ENCODE peak calls at places on chromosomes 6 and 20, in seven cellular contexts. P is tibial artery, H is CD14-positive monocyte, K is foreskin fibroblast, D is lower lobe of right lung, J is fibroblast of the aortic adventitia, F is lung. X is an unnamed sample.

GRCh38 chr6:152329640-152330202 is 307.4 kb downstream of the SYNE1 start:
- DNase-seq in P (no peak), K (no peak), J (no peak), H (no peak), F (no peak), D (no peak), X (no peak)

GRCh38 chr6:43666181-43666920 is 21.2 kb downstream of the MRPS18A start:
- DNase-seq in F (no peak), H (no peak), J (no peak), K (no peak), D (no peak), P (no peak), X (no peak)

GRCh38 chr6:162856885-162857284 is 129.1 kb downstream of the PACRG start:
- DNase-seq in J (peak), P (no peak), K (peak), F (no peak), H (no peak), D (no peak), X (peak)

GRCh38 chr6:1381397-1382330 is 7.7 kb upstream of the FOXF2 start:
- DNase-seq in P (no peak), H (no peak), D (no peak), K (peak), F (no peak), J (no peak), X (no peak)

GRCh38 chr6:1244941-1245340 is 67.0 kb upstream of the FOXQ1 start:
- DNase-seq in P (no peak), K (no peak), J (no peak), H (no peak), F (no peak), D (no peak), X (no peak)

GRCh38 chr6:143803769-143804540 is 39.2 kb upstream of the LTV1 start:
- DNase-seq in D (no peak), P (no peak), J (no peak), F (no peak), K (no peak), H (no peak), X (no peak)

GRCh38 chr20:37721751-37722150 is 27.9 kb downstream of the CTNNBL1 start:
- DNase-seq in J (no peak), F (no peak), D (no peak), K (no peak), P (no peak), H (no peak), X (no peak)

GRCh38 chr6:45595010-45595851 is 217.5 kb upstream of the SUPT3H start:
- DNase-seq in K (no peak), J (no peak), P (no peak), F (no peak), D (no peak), H (no peak), X (no peak)

GRCh38 chr20:38158701-38159325 is 6.3 kb downstream of the TGM2 start:
- DNase-seq in P (peak), H (no peak), K (no peak), F (no peak), D (peak), J (no peak), X (no peak)

GRCh38 chr6:144017167-144018094 is 9.4 kb upstream of the PLAGL1 start:
- DNase-seq in D (no peak), H (no peak), K (no peak), J (no peak), F (no peak), P (no peak), X (no peak)

GRCh38 chr20:51679254-51679921 is 88.8 kb downstream of the ATP9A start:
- DNase-seq in H (no peak), P (no peak), J (no peak), F (no peak), K (no peak), D (no peak), X (no peak)

GRCh38 chr20:55977723-55978481 is 27.4 kb downstream of the CBLN4 start:
- DNase-seq in D (peak), H (no peak), P (no peak), F (peak), K (no peak), J (no peak), X (no peak)

GRCh38 chr6:163757506-163757905 is 343.0 kb downstream of the QKI start:
- DNase-seq in H (no peak), D (no peak), K (no peak), J (no peak), F (no peak), P (no peak), X (peak)

GRCh38 chr20:5349448-5349847 is 32.7 kb upstream of the PROKR2 start:
- DNase-seq in J (no peak), F (no peak), P (no peak), D (no peak), K (no peak), H (no peak), X (no peak)

GRCh38 chr6:70651326-70651905 is 16.3 kb upstream of the SMAP1 start:
- DNase-seq in J (no peak), F (no peak), P (no peak), D (no peak), K (no peak), H (no peak), X (no peak)

GRCh38 chr6:10266462-10266861 is 148.4 kb downstream of the TFAP2A start:
- DNase-seq in K (no peak), J (no peak), H (no peak), F (no peak), D (no peak), P (no peak), X (no peak)

GRCh38 chr6:110341671-110342304 is 16.4 kb downstream of the METTL24 start:
- DNase-seq in H (no peak), D (no peak), K (peak), J (no peak), P (no peak), F (no peak), X (no peak)

GRCh38 chr6:113758725-113759576 is 98.2 kb upstream of the MARCKS start:
- DNase-seq in P (no peak), H (no peak), K (peak), F (no peak), D (no peak), J (peak), X (no peak)

GRCh38 chr20:58995461-58996225 is 11.4 kb downstream of the CTSZ start:
- DNase-seq in D (no peak), P (no peak), K (no peak), H (peak), F (no peak), J (no peak), X (no peak)

GRCh38 chr20:50341880-50342637 is 151.4 kb downstream of the CEBPB start:
- DNase-seq in K (no peak), D (no peak), H (no peak), F (no peak), J (no peak), P (no peak), X (no peak)

GRCh38 chr20:49603209-49603627 is 35.3 kb upstream of the PTGIS start:
- DNase-seq in F (no peak), J (peak), H (no peak), D (no peak), K (peak), P (no peak), X (peak)

GRCh38 chr6:165846123-165846966 is 183.3 kb upstream of the PDE10A start:
- DNase-seq in P (no peak), J (peak), D (no peak), K (no peak), F (no peak), H (no peak), X (no peak)

GRCh38 chr20:53795170-53795569 is 201.5 kb upstream of the ZNF217 start:
- DNase-seq in J (no peak), K (peak), P (no peak), D (no peak), H (no peak), F (no peak), X (peak)

GRCh38 chr6:158879180-158879579 is 60.0 kb upstream of the EZR start:
- DNase-seq in H (no peak), F (no peak), P (no peak), D (no peak), K (peak), J (no peak), X (no peak)

GRCh38 chr6:105591053-105591452 is 188.2 kb upstream of the PREP start:
- DNase-seq in P (no peak), D (no peak), K (no peak), H (no peak), F (no peak), J (peak), X (peak)

GRCh38 chr6:38136547-38136946 is 317.0 kb downstream of the ZFAND3 start:
- DNase-seq in J (no peak), D (no peak), P (no peak), H (no peak), F (no peak), K (peak), X (no peak)

GRCh38 chr6:127515234-127515793 is 3.8 kb downstream of the MTCL3 start:
- DNase-seq in P (no peak), J (peak), F (no peak), D (no peak), H (no peak), K (peak), X (no peak)

GRCh38 chr6:40399888-40400468 is 187.2 kb downstream of the LRFN2 start:
- DNase-seq in D (no peak), F (no peak), J (no peak), H (no peak), K (no peak), P (no peak), X (no peak)

GRCh38 chr6:21101694-21102093 is 491.9 kb upstream of the SOX4 start:
- DNase-seq in J (no peak), H (no peak), D (no peak), K (no peak), P (no peak), F (no peak), X (no peak)

GRCh38 chr6:16273266-16273665 is 34.9 kb downstream of the GMPR start:
- DNase-seq in H (no peak), P (no peak), D (no peak), F (no peak), K (peak), J (peak), X (peak)

GRCh38 chr6:5361371-5361770 is 100.1 kb downstream of the FARS2 start:
- DNase-seq in H (no peak), P (no peak), J (peak), D (no peak), F (no peak), K (peak), X (peak)

GRCh38 chr20:25549866-25550477 is 35.4 kb downstream of the NINL start:
- DNase-seq in F (no peak), P (no peak), J (peak), K (peak), D (no peak), H (no peak), X (peak)

GRCh38 chr6:147507162-147508072 is 1.1 kb upstream of the SAMD5 start:
- DNase-seq in H (no peak), F (no peak), P (no peak), J (peak), D (peak), K (peak), X (no peak)

GRCh38 chr6:45479834-45480696 is 102.3 kb upstream of the SUPT3H start:
- DNase-seq in K (peak), P (no peak), J (no peak), D (no peak), F (no peak), H (no peak), X (peak)

GRCh38 chr6:16793828-16794412 is 32.7 kb upstream of the ATXN1 start:
- DNase-seq in H (no peak), P (no peak), J (peak), D (no peak), F (no peak), K (no peak), X (no peak)

GRCh38 chr6:21341910-21342309 is 251.6 kb upstream of the SOX4 start:
- DNase-seq in J (no peak), F (peak), D (peak), K (no peak), P (no peak), H (no peak), X (no peak)

GRCh38 chr6:53244958-53245357 is 96.3 kb upstream of the GCM1 start:
- DNase-seq in J (no peak), F (no peak), K (no peak), P (no peak), D (peak), H (peak), X (no peak)

GRCh38 chr20:44461142-44461802 is 14.4 kb upstream of the TTPAL start:
- DNase-seq in J (no peak), H (no peak), P (no peak), D (no peak), K (no peak), F (no peak), X (no peak)
- TF ChIP-seq CTCF in J (no peak), H (no peak), P (no peak), D (no peak), K (no peak), F (no peak), X (no peak)

GRCh38 chr6:11304946-11305345 is 72.5 kb upstream of the NEDD9 start:
- DNase-seq in J (no peak), D (no peak), F (no peak), K (no peak), H (no peak), P (no peak), X (no peak)

GRCh38 chr6:11313207-11313606 is 80.7 kb upstream of the NEDD9 start:
- DNase-seq in P (no peak), J (no peak), K (no peak), D (no peak), H (no peak), F (no peak), X (no peak)

GRCh38 chr6:11307226-11307625 is 74.8 kb upstream of the NEDD9 start:
- DNase-seq in J (no peak), K (no peak), H (no peak), F (no peak), D (no peak), P (no peak), X (no peak)

GRCh38 chr6:11311970-11312369 is 79.5 kb upstream of the NEDD9 start:
- DNase-seq in K (no peak), P (no peak), J (no peak), H (no peak), D (no peak), F (no peak), X (no peak)

DNA sequence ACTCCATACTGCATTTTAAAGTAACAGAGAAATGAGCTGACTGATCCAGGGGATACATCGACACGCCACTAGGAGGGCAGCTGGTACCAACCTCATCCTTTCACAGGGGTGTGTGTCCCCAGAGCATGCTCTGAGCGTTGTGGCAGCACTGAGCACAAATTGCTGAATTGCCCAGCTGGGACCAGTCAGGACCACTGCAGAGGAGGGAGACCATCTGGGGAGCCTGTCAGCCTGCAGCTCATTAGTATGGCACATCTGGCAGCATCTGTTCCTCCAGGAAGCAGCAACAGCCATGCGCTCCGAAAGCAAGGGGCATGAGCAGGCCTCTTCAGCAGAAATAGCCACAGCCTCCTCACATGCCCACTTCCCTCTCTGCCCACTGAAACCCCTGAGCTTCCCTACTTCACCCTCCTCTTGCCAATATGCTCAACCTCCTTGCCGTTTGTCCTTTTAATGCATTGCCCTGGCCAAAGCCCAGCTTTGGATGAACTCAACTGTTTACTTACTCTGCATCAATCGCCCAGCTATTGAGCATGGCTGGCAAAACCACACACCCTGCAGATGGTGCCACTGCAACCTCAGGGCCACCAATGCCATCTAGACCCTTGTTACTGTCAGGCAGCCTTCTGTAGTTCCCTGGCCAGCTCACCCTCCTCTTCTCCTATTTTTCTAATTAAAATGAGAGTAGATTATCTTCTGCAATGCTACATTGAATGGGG is 77.6 kb upstream of the NEDD9 start:
- DNase-seq in P (no peak), D (peak), H (no peak), F (no peak), J (no peak), K (peak), X (no peak)
- TF ChIP-seq CTCF in P (no peak), D (peak), H (no peak), F (no peak), J (no peak), K (no peak), X (no peak)

DNA sequence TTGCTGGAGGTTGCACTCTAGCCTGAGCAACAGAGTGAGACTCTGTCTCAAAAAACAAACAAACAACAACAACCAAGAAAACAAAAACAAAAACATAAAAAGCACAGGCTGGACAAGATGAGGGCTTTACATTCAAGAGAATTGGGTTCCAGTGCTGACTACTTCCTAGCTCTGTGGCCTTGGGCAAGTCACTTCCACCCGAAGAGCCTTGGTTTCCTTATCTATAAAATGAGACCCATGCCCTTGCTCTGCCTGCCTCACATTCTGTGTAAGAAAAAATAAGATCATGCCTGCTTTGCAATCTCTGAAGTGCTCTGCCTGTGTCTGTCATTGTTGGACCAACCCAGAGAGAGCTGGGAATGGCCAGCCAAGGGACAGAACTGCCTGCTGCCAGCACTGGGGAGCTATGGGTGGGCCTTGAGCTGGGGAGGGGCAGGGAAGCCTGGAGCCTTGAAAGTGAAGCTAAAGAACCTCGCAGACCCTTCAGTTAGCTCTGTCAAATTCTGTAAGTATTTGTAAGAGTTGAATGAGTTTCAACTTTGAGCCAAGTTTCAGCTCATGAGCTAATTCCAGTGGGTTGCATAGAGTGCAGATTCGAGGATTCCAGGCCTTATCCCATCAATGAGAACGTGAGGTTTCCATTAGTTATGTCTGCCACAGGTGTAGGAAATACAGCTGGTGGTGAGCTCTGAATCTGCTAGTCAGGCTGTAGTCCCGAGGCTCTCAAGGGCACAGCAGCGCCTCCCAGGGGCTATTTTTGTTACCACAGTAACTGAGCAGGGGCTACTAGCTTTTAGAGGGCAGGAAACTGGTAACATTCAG is 93.2 kb downstream of the DLGAP4 start:
- DNase-seq in K (peak), H (no peak), P (no peak), J (no peak), D (no peak), F (no peak), X (peak)
- TF ChIP-seq CTCF in K (peak), H (peak), P (no peak), J (no peak), D (peak), F (no peak), X (peak)

GRCh38 chr6:35064508-35065440 is 76.4 kb downstream of the TCP11 start:
- DNase-seq in H (no peak), F (no peak), K (no peak), J (no peak), D (peak), P (no peak), X (no peak)
- TF ChIP-seq CTCF in H (no peak), F (no peak), K (no peak), J (no peak), D (no peak), P (no peak), X (no peak)

GRCh38 chr6:29263001-29263400 is 38.5 kb upstream of the OR14J1 start:
- DNase-seq in K (no peak), P (no peak), H (no peak), F (no peak), D (no peak), J (no peak), X (no peak)
- TF ChIP-seq CTCF in K (no peak), P (no peak), H (no peak), F (no peak), D (no peak), J (no peak), X (no peak)

GRCh38 chr20:10671850-10672578 is 1.8 kb downstream of the JAG1 start:
- DNase-seq in P (peak), J (peak), K (peak), D (peak), H (no peak), F (peak), X (peak)
- TF ChIP-seq CTCF in P (no peak), J (no peak), K (no peak), D (no peak), H (no peak), F (no peak), X (no peak)

X was measured in AG10803.